ENCODE peak calls at places on chromosomes 4 and X, in nine cellular contexts. Q is T-helper 2 cell; I is stimulated activated CD4-positive, alpha-beta T cell treated with anti-CD3 and anti-CD28 coated beads, Interleukin-15, amount 100 ng/mL, for 1 hour; E is stimulated activated naive CD4-positive, alpha-beta T cell; W is tibial artery; M is foreskin fibroblast; S is uterus; F is Calu3; Y is iris pigment epithelial cell. B is an unnamed sample.

GRCh38 chr4:180542445-180543100 is 1700.6 kb upstream of the TENM3 start:
- DNase-seq in Q (no peak), I (no peak), E (no peak), W (no peak), M (no peak), S (no peak), F (peak), Y (peak), B (no peak)

GRCh38 chrX:1455948-1456280 is 3.2 kb upstream of the ASMTL start:
- DNase-seq in Q (no peak), I (no peak), E (no peak), W (no peak), M (no peak), S (no peak), F (no peak), Y (no peak), B (no peak)

GRCh38 chr4:138789796-138790195 is 225.8 kb upstream of the NOCT start:
- DNase-seq in Q (no peak), I (no peak), E (no peak), W (no peak), M (no peak), S (no peak), F (no peak), Y (no peak), B (no peak)

GRCh38 chr4:10971800-10972398 is 287.3 kb upstream of the CLNK start:
- DNase-seq in Q (no peak), I (no peak), E (no peak), W (no peak), M (peak), S (no peak), F (no peak), Y (no peak), B (no peak)

GRCh38 chr4:77045490-77045889 is 30.3 kb downstream of the CCNI start:
- DNase-seq in Q (no peak), I (no peak), E (no peak), W (no peak), M (peak), S (no peak), F (no peak), Y (peak), B (no peak)

GRCh38 chr4:57291911-57292310 is 181.7 kb upstream of the IGFBP7 start:
- DNase-seq in Q (no peak), I (no peak), E (no peak), W (no peak), M (no peak), S (no peak), F (no peak), Y (peak), B (no peak)

GRCh38 chr4:114037981-114038380 is 58.5 kb upstream of the ARSJ start:
- DNase-seq in Q (no peak), I (no peak), E (no peak), W (no peak), M (peak), S (no peak), F (no peak), Y (no peak), B (no peak)

GRCh38 chr4:119082661-119083060 is 53.0 kb upstream of the MYOZ2 start:
- DNase-seq in Q (no peak), I (no peak), E (no peak), W (no peak), M (no peak), S (no peak), F (no peak), Y (no peak), B (no peak)

GRCh38 chr4:109432676-109433075 is 939 bp upstream of the SEC24B start:
- DNase-seq in Q (no peak), I (no peak), E (no peak), W (no peak), M (peak), S (no peak), F (no peak), Y (peak), B (no peak)

GRCh38 chrX:80807606-80808159 is 2.0 kb downstream of the BRWD3 start:
- DNase-seq in Q (no peak), I (no peak), E (no peak), W (no peak), M (no peak), S (no peak), F (no peak), Y (peak), B (no peak)

GRCh38 chr4:8257854-8258253 is 11.7 kb upstream of the HTRA3 start:
- DNase-seq in Q (no peak), I (no peak), E (no peak), W (no peak), M (no peak), S (no peak), F (no peak), Y (no peak), B (no peak)

GRCh38 chrX:130895299-130895698 is 7.7 kb downstream of the ENOX2 start:
- DNase-seq in Q (no peak), I (no peak), E (no peak), W (no peak), M (no peak), S (no peak), F (no peak), Y (peak), B (no peak)

GRCh38 chr4:80454040-80454439 is 118.5 kb downstream of the CFAP299 start:
- DNase-seq in Q (no peak), I (no peak), E (no peak), W (no peak), M (peak), S (no peak), F (peak), Y (peak), B (no peak)

GRCh38 chrX:75522565-75523411 is at the start of gene ZDHHC15:
- DNase-seq in Q (peak), I (peak), E (peak), W (peak), M (peak), S (peak), F (no peak), Y (no peak), B (no peak)